ENCODE peak calls at places on chromosomes 12 and 14, in six cellular contexts. One of them, this sample, is unnamed.

GRCh38 chr14:102749833-102750775 is 27.1 kb upstream of the TRAF3 start:
- DNase-seq in H1: no peak
- DNase-seq in vagina: no peak
- DNase-seq in stomach: no peak
- DNase-seq in prostate gland: no peak
- DNase-seq in suprapubic skin: no peak
- DNase-seq in this sample: no peak

GRCh38 chr12:49028666-49029275 is 10.2 kb upstream of the PRKAG1 start:
- DNase-seq in suprapubic skin: peak
- DNase-seq in vagina: no peak
- DNase-seq in H1: no peak
- DNase-seq in prostate gland: no peak
- DNase-seq in stomach: no peak
- DNase-seq in this sample: no peak

GRCh38 chr12:122064780-122065588 is 13.6 kb upstream of the MLXIP start:
- DNase-seq in vagina: no peak
- DNase-seq in prostate gland: no peak
- DNase-seq in H1: peak
- DNase-seq in suprapubic skin: no peak
- DNase-seq in stomach: no peak
- DNase-seq in this sample: no peak

GRCh38 chr14:105414456-105415371 is 4.9 kb upstream of the MTA1 start:
- DNase-seq in H1: peak
- DNase-seq in stomach: peak
- DNase-seq in suprapubic skin: no peak
- DNase-seq in vagina: no peak
- DNase-seq in prostate gland: peak
- DNase-seq in this sample: peak

GRCh38 chr14:77490347-77490986 is 8.1 kb downstream of the ISM2 start:
- DNase-seq in stomach: no peak
- DNase-seq in suprapubic skin: no peak
- DNase-seq in prostate gland: no peak
- DNase-seq in H1: no peak
- DNase-seq in vagina: no peak
- DNase-seq in this sample: peak

GRCh38 chr14:68549057-68549421 is 243.8 kb downstream of the ZFP36L1 start:
- DNase-seq in H1: peak
- DNase-seq in suprapubic skin: no peak
- DNase-seq in prostate gland: no peak
- DNase-seq in vagina: no peak
- DNase-seq in stomach: no peak
- DNase-seq in this sample: no peak

GRCh38 chr12:49795654-49796105 is 32.5 kb downstream of the NCKAP5L start:
- DNase-seq in H1: no peak
- DNase-seq in vagina: no peak
- DNase-seq in prostate gland: no peak
- DNase-seq in stomach: no peak
- DNase-seq in suprapubic skin: no peak
- DNase-seq in this sample: no peak

GRCh38 chr14:23577710-23578392 is 739 bp downstream of the JPH4 start:
- DNase-seq in vagina: no peak
- DNase-seq in H1: peak
- DNase-seq in suprapubic skin: peak
- DNase-seq in prostate gland: no peak
- DNase-seq in stomach: peak
- DNase-seq in this sample: no peak

GRCh38 chr12:8548192-8548591 is 7.5 kb upstream of the CLEC4E start:
- DNase-seq in vagina: no peak
- DNase-seq in suprapubic skin: no peak
- DNase-seq in prostate gland: no peak
- DNase-seq in stomach: no peak
- DNase-seq in H1: no peak
- DNase-seq in this sample: no peak

GRCh38 chr12:103423061-103423473 is 72.7 kb downstream of the C12orf42 start:
- DNase-seq in H1: no peak
- DNase-seq in suprapubic skin: no peak
- DNase-seq in vagina: no peak
- DNase-seq in stomach: no peak
- DNase-seq in prostate gland: no peak
- DNase-seq in this sample: no peak

GRCh38 chr12:3896851-3897351 is 23.7 kb upstream of the PARP11 start:
- DNase-seq in vagina: no peak
- DNase-seq in suprapubic skin: no peak
- DNase-seq in H1: no peak
- DNase-seq in prostate gland: no peak
- DNase-seq in stomach: no peak
- DNase-seq in this sample: no peak

GRCh38 chr14:80637726-80638619 is 303.6 kb downstream of the CEP128 start:
- DNase-seq in stomach: no peak
- DNase-seq in suprapubic skin: no peak
- DNase-seq in vagina: no peak
- DNase-seq in prostate gland: no peak
- DNase-seq in H1: no peak
- DNase-seq in this sample: no peak

GRCh38 chr14:105337966-105338365 is 23.4 kb downstream of the PACS2 start:
- DNase-seq in suprapubic skin: no peak
- DNase-seq in vagina: no peak
- DNase-seq in H1: no peak
- DNase-seq in prostate gland: no peak
- DNase-seq in stomach: peak
- DNase-seq in this sample: peak

GRCh38 chr12:128743911-128744310 is 79.8 kb downstream of the SLC15A4 start:
- DNase-seq in H1: no peak
- DNase-seq in prostate gland: no peak
- DNase-seq in suprapubic skin: no peak
- DNase-seq in vagina: no peak
- DNase-seq in stomach: no peak
- DNase-seq in this sample: no peak

GRCh38 chr12:102063066-102063465 is 1.3 kb upstream of the WASHC3 start:
- DNase-seq in vagina: no peak
- DNase-seq in prostate gland: no peak
- DNase-seq in stomach: no peak
- DNase-seq in H1: no peak
- DNase-seq in suprapubic skin: no peak
- DNase-seq in this sample: no peak

GRCh38 chr14:52023518-52023917 is 34.2 kb downstream of the RTRAF start:
- DNase-seq in vagina: no peak
- DNase-seq in H1: no peak
- DNase-seq in stomach: no peak
- DNase-seq in prostate gland: no peak
- DNase-seq in suprapubic skin: no peak
- DNase-seq in this sample: no peak

GRCh38 chr14:103230021-103230420 is 104.0 kb upstream of the EIF5 start:
- DNase-seq in suprapubic skin: no peak
- DNase-seq in H1: no peak
- DNase-seq in prostate gland: no peak
- DNase-seq in stomach: no peak
- DNase-seq in vagina: no peak
- DNase-seq in this sample: no peak

GRCh38 chr14:52351191-52351560 is 37.1 kb downstream of the PTGER2 start:
- DNase-seq in stomach: no peak
- DNase-seq in H1: no peak
- DNase-seq in prostate gland: no peak
- DNase-seq in suprapubic skin: no peak
- DNase-seq in vagina: no peak
- DNase-seq in this sample: no peak

DNA sequence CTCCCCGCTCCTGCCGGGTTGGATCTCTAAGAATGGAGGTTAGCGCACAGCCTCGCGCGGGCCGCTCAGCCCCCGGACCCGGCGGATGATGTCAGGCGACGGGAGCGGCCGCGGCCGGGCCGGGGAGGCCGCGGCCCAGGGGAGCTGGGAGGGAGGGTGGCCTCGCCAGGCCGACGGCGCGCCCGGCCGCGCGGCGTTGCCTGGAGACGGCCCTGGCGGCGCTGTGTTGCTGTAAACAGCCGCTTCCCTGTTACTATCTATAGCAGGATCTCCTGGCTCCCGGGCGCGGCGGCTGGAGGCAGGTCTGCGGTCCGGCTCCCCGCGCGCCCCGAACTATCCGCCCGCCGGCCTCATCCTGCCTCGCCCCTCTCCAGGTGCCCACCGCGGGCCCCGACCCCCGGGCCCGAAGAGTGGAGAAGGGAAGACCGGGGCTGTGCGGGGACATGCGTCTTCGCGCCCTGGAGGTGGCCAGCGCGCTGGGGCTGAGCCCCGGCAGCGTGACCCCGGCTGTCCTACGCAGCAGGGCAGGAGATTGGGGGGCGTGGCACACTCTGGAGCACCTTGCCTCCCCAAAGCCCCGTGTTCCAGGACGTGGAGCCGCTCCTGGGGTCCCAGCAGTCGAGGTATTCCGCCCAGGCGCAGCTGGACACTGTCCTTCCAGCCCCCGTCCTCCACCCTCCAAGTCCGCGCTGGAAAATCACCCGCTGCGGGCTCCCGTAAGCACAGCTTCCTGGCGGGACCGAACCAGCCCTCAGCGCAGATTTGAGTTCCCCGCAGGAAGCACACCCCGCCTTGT is 1.4 kb upstream of the FOS start:
- DNase-seq in H1: peak
- DNase-seq in suprapubic skin: peak
- DNase-seq in prostate gland: peak
- DNase-seq in stomach: peak
- DNase-seq in vagina: no peak
- DNase-seq in this sample: peak
- TF ChIP-seq POLR2A in H1: peak
- TF ChIP-seq POLR2A in suprapubic skin: peak
- TF ChIP-seq POLR2A in prostate gland: peak
- TF ChIP-seq POLR2A in stomach: peak
- TF ChIP-seq POLR2A in vagina: no peak
- TF ChIP-seq POLR2A in this sample: peak

GRCh38 chr14:96104469-96105057 is 65.4 kb downstream of the C14orf132 start:
- DNase-seq in suprapubic skin: peak
- DNase-seq in stomach: peak
- DNase-seq in prostate gland: no peak
- DNase-seq in H1: no peak
- DNase-seq in vagina: no peak
- DNase-seq in this sample: no peak
- TF ChIP-seq POLR2AphosphoS5 in suprapubic skin: peak
- TF ChIP-seq POLR2AphosphoS5 in stomach: peak
- TF ChIP-seq POLR2AphosphoS5 in prostate gland: peak
- TF ChIP-seq POLR2AphosphoS5 in H1: no peak
- TF ChIP-seq POLR2AphosphoS5 in vagina: peak
- TF ChIP-seq POLR2AphosphoS5 in this sample: no peak

DNA sequence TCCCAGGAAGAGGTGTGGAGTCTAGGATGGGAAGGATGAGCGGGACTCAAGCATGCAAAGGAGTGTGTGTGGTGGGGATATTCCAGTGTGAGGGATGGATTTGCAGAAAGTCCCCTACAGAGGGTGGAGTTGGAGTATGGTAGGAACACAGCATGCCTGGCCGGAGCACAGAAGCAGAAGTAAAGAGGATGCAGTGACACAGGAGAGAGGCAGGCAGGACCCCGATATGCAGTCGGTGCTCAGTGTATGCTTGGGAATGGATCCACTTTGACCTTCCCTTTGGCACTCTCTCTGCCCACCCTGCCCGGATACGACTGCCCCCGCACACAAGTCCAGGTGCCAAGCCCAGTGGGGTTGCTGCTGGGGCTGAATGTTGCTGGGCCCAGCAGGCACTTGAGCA is 21.3 kb downstream of the WSCD2 start:
- DNase-seq in stomach: no peak
- DNase-seq in prostate gland: no peak
- DNase-seq in vagina: no peak
- DNase-seq in suprapubic skin: no peak
- DNase-seq in H1: no peak
- DNase-seq in this sample: no peak
- H3K4me3 ChIP-seq in stomach: no peak
- H3K4me3 ChIP-seq in prostate gland: no peak
- H3K4me3 ChIP-seq in vagina: no peak
- H3K4me3 ChIP-seq in suprapubic skin: no peak
- H3K4me3 ChIP-seq in H1: no peak
- H3K4me3 ChIP-seq in this sample: no peak

DNA sequence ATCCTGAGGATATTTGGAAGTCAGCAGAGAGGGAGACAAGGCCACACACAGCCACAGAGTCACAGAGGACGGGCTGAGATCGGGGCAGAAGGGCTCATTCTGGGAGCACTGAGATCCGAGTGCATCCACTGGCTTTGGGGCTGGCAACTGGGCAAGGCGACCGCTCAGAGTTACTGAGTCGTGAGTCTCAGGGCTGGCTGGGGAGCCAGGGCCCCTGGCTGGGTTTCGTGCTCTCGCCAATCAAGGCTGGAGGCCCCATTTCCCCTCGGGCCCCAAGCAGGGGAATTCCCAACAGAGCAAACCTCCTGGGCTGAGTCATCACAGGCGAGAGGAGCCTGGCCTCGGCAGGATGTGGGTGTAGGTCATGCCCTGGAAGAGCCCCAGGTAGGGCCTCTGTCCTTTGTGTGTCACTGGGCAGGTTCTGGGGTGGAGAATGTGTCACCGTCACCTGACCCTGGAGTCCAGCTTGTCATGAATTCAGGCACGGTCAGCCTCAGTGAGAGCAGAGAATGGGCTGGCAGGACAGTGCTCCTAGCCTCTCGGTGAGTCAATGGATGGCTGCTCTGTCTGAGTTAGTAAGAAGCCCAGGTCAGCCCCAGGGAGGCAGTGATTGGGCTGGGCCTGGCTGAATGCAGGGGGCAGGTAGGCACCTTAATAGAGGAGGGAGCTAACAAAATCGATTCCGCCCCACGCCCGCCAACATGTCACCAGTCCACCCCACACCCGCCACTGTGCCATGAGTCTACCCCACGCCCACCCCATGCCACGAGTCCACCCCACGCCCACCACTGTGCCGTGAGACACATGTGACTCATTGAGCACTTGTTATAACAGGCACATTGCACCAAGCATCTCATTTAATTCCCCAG is 16.9 kb downstream of the ASB2 start:
- DNase-seq in vagina: no peak
- DNase-seq in H1: no peak
- DNase-seq in stomach: peak
- DNase-seq in suprapubic skin: no peak
- DNase-seq in prostate gland: no peak
- DNase-seq in this sample: peak
- TF ChIP-seq POLR2A in vagina: no peak
- TF ChIP-seq POLR2A in H1: no peak
- TF ChIP-seq POLR2A in stomach: no peak
- TF ChIP-seq POLR2A in suprapubic skin: no peak
- TF ChIP-seq POLR2A in prostate gland: no peak
- TF ChIP-seq POLR2A in this sample: no peak

GRCh38 chr14:24959791-24960331 is 90.1 kb downstream of the STXBP6 start:
- DNase-seq in H1: no peak
- DNase-seq in vagina: no peak
- DNase-seq in suprapubic skin: no peak
- DNase-seq in prostate gland: no peak
- DNase-seq in stomach: no peak
- DNase-seq in this sample: no peak
- TF ChIP-seq POLR2AphosphoS5 in H1: no peak
- TF ChIP-seq POLR2AphosphoS5 in vagina: peak
- TF ChIP-seq POLR2AphosphoS5 in suprapubic skin: no peak
- TF ChIP-seq POLR2AphosphoS5 in prostate gland: peak
- TF ChIP-seq POLR2AphosphoS5 in stomach: peak
- TF ChIP-seq POLR2AphosphoS5 in this sample: no peak

DNA sequence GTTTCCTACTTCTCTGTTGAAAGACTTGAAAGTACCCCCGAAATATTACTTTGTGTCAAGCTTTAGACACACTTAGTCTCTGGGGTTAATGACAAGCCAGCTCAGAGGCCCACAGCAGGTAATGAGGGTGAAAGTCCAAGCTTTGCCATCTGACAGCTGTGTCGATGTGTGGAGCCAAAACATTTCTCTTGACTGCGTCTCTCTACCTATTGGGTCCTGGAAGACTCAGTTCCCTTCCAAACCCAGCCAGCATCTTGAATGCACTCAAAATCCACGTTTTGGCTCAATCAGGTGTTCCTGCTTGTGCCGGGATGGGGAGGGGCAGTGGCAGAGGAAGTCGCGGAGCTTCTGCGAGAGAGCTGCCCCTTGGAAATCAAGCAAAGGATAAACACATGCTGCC is 3.2 kb downstream of the PLXNC1 start:
- DNase-seq in suprapubic skin: no peak
- DNase-seq in prostate gland: no peak
- DNase-seq in stomach: no peak
- DNase-seq in H1: no peak
- DNase-seq in vagina: no peak
- DNase-seq in this sample: no peak
- H3K4me3 ChIP-seq in suprapubic skin: peak
- H3K4me3 ChIP-seq in prostate gland: no peak
- H3K4me3 ChIP-seq in stomach: peak
- H3K4me3 ChIP-seq in H1: no peak
- H3K4me3 ChIP-seq in vagina: peak
- H3K4me3 ChIP-seq in this sample: peak

This sample was measured in spleen.